ENCODE peak calls at places on chromosome 18, in six cellular contexts. D, Y, U, B, M and E are unnamed samples.

GRCh38 chr18:77548790-77549420 is 299.3 kb downstream of the GALR1 start:
- DNase-seq in D (no peak), Y (no peak), U (no peak), B (no peak), M (no peak), E (no peak)

GRCh38 chr18:8960740-8961657 is 141.5 kb upstream of the NDUFV2 start:
- DNase-seq in D (no peak), Y (peak; percentile 85), U (no peak), B (peak; percentile 77), M (peak; percentile 74), E (no peak)

GRCh38 chr18:78636260-78636659 is 343.4 kb upstream of the SALL3 start:
- DNase-seq in D (no peak), Y (no peak), U (no peak), B (no peak), M (no peak), E (no peak)

GRCh38 chr18:1680108-1680507 is 775.4 kb downstream of the ADCYAP1 start:
- DNase-seq in D (no peak), Y (no peak), U (no peak), B (no peak), M (no peak), E (no peak)

GRCh38 chr18:26792661-26793060 is 72.8 kb downstream of the AQP4 start:
- DNase-seq in D (no peak), Y (no peak), U (no peak), B (peak; percentile 92), M (no peak), E (no peak)

GRCh38 chr18:27860701-27861107 is 316.2 kb downstream of the CDH2 start:
- DNase-seq in D (no peak), Y (peak; percentile 1), U (no peak), B (peak; percentile 18), M (peak; percentile 65), E (no peak)

GRCh38 chr18:8657873-8658521 is 47.4 kb upstream of the MTCL1 start:
- DNase-seq in D (no peak), Y (no peak), U (no peak), B (peak; percentile 37), M (peak; percentile 53), E (no peak)

GRCh38 chr18:51287818-51288508 is 90.5 kb upstream of the MEX3C start:
- DNase-seq in D (no peak), Y (no peak), U (no peak), B (no peak), M (no peak), E (no peak)

GRCh38 chr18:34911081-34911480 is 130.1 kb upstream of the MAPRE2 start:
- DNase-seq in D (no peak), Y (no peak), U (no peak), B (no peak), M (no peak), E (no peak)

GRCh38 chr18:7157760-7158159 is 40.2 kb upstream of the LAMA1 start:
- DNase-seq in D (no peak), Y (no peak), U (no peak), B (no peak), M (no peak), E (no peak)

GRCh38 chr18:10421859-10422258 is 32.6 kb upstream of the APCDD1 start:
- DNase-seq in D (no peak), Y (peak; percentile 70), U (no peak), B (peak; percentile 62), M (peak; percentile 84), E (no peak)

GRCh38 chr18:62814114-62814759 is 98.9 kb downstream of the PHLPP1 start:
- DNase-seq in D (no peak), Y (no peak), U (no peak), B (peak; percentile 25), M (peak; percentile 12), E (no peak)

GRCh38 chr18:42442661-42443060 is 487.6 kb downstream of the PIK3C3 start:
- DNase-seq in D (no peak), Y (peak; percentile 2), U (no peak), B (peak; percentile 67), M (no peak), E (no peak)

GRCh38 chr18:55735199-55735855 is 147.3 kb upstream of the TCF4 start:
- DNase-seq in D (no peak), Y (no peak), U (no peak), B (no peak), M (no peak), E (no peak)

GRCh38 chr18:31041346-31042067 is 1.0 kb downstream of the DSC3 start:
- DNase-seq in D (peak; percentile 16), Y (no peak), U (no peak), B (no peak), M (no peak), E (peak; percentile 23)

GRCh38 chr18:31049189-31049588 is 6.6 kb upstream of the DSC3 start:
- DNase-seq in D (no peak), Y (no peak), U (no peak), B (no peak), M (no peak), E (no peak)

GRCh38 chr18:3815991-3816390 is 366.0 kb downstream of the TGIF1 start:
- DNase-seq in D (no peak), Y (no peak), U (no peak), B (no peak), M (no peak), E (no peak)

GRCh38 chr18:22609642-22610041 is 191.9 kb upstream of the CTAGE1 start:
- DNase-seq in D (no peak), Y (peak; percentile 33), U (peak; percentile 50), B (peak; percentile 52), M (peak; percentile 9), E (no peak)

GRCh38 chr18:1653873-1654272 is 749.2 kb downstream of the ADCYAP1 start:
- DNase-seq in D (no peak), Y (no peak), U (no peak), B (no peak), M (no peak), E (no peak)

GRCh38 chr18:2147866-2148265 is 423.4 kb downstream of the METTL4 start:
- DNase-seq in D (no peak), Y (peak; percentile 80), U (no peak), B (peak; percentile 95), M (peak; percentile 68), E (no peak)

GRCh38 chr18:374735-375168 is 106.9 kb upstream of the THOC1 start:
- DNase-seq in D (no peak), Y (peak; percentile 63), U (peak; percentile 71), B (no peak), M (peak; percentile 80), E (no peak)

GRCh38 chr18:80175451-80176235 is 66.6 kb downstream of the ADNP2 start:
- DNase-seq in D (no peak), Y (no peak), U (no peak), B (no peak), M (no peak), E (no peak)

GRCh38 chr18:21112543-21113105 is 1.0 kb upstream of the ROCK1 start:
- DNase-seq in D (no peak), Y (peak; percentile 43), U (no peak), B (peak; percentile 31), M (peak; percentile 19), E (no peak)

GRCh38 chr18:7924616-7925015 is 357.5 kb downstream of the PTPRM start:
- DNase-seq in D (no peak), Y (no peak), U (no peak), B (no peak), M (no peak), E (no peak)

GRCh38 chr18:62937065-62937464 is 221.7 kb downstream of the PHLPP1 start:
- DNase-seq in D (no peak), Y (peak; percentile 63), U (no peak), B (peak; percentile 49), M (peak; percentile 63), E (no peak)

GRCh38 chr18:8116346-8117007 is 492.8 kb upstream of the RAB12 start:
- DNase-seq in D (no peak), Y (peak; percentile 93), U (no peak), B (peak; percentile 36), M (peak; percentile 58), E (no peak)

GRCh38 chr18:31042068-31042390 is 513 bp downstream of the DSC3 start:
- DNase-seq in D (peak; percentile 18), Y (no peak), U (no peak), B (no peak), M (no peak), E (no peak)

GRCh38 chr18:62523631-62524442 is 1.0 kb downstream of the ZCCHC2 start:
- DNase-seq in D (peak; percentile 37), Y (peak; percentile 45), U (peak; percentile 61), B (peak; percentile 42), M (peak; percentile 43), E (no peak)

GRCh38 chr18:35174093-35174731 is 66.6 kb upstream of the ZNF397 start:
- DNase-seq in D (no peak), Y (no peak), U (no peak), B (no peak), M (no peak), E (no peak)

GRCh38 chr18:58228176-58228575 is 184.2 kb downstream of the NEDD4L start:
- DNase-seq in D (no peak), Y (no peak), U (no peak), B (no peak), M (no peak), E (no peak)

GRCh38 chr18:10419420-10420103 is 34.9 kb upstream of the APCDD1 start:
- DNase-seq in D (no peak), Y (peak; percentile 48), U (no peak), B (peak; percentile 19), M (peak; percentile 33), E (no peak)

GRCh38 chr18:48896875-48897511 is 53.8 kb downstream of the SMAD7 start:
- DNase-seq in D (no peak), Y (peak; percentile 67), U (peak; percentile 68), B (peak; percentile 30), M (peak; percentile 21), E (peak; percentile 73)
- TF ChIP-seq CTCF in D (no peak), Y (no peak), U (no peak), B (no peak), M (no peak), E (peak; percentile 39)

GRCh38 chr18:13287372-13287771 is 68.8 kb downstream of the LDLRAD4 start:
- DNase-seq in D (no peak), Y (no peak), U (no peak), B (no peak), M (no peak), E (no peak)
- TF ChIP-seq CTCF in D (no peak), Y (no peak), U (no peak), B (no peak), M (no peak), E (no peak)

DNA sequence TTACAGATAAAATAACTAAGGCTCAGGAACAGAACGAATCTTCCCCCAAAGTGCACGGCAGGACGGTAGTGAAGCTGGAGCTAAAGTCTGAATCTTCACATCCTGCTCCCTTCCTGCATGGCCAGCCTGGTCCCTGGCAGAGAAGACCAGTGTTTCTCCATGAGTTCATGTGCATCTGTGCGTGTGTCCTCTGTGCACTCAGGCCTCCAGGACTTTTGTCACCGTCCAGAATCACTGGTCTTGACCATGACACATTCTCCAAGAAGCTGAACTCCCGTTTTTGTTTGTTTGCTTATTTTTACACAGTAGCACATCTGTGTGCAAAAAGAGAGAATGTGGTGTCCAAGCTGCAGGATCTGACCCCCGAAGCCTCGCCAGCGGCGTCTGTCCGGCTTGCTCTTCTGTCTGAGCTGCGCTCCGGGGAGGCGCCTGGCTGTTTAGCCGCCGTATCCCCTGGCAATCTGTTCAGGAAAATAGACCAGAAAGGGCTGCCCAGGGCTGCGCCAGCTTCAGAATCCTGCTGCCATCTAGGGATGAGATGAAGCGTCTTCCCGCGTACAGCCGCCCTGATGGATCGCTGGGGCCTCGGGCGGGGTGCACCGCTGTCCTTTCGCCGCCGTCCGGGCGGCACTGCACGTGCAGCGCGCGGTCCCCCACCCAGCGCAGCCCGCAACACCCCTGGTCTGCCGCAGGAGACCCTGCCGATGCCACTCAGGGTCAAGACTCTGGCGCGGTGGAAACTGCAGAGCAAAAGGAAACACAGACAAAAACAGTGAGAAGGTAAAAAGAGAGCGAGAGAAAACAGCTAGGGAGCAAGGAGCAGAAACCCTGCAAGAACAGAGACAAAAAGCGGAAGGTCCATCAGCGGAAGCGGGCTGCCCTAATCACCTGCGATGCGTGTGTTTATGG is 2113.6 kb upstream of the PIK3C3 start:
- DNase-seq in D (peak; percentile 59), Y (peak; percentile 78), U (peak; percentile 27), B (peak; percentile 39), M (peak; percentile 51), E (no peak)
- TF ChIP-seq CTCF in D (peak; percentile 61), Y (peak; percentile 47), U (no peak), B (peak; percentile 36), M (peak; percentile 51), E (no peak)

GRCh38 chr18:44685296-44685695 is 4.6 kb downstream of the SETBP1 start:
- DNase-seq in D (no peak), Y (no peak), U (no peak), B (no peak), M (no peak), E (no peak)
- TF ChIP-seq CTCF in D (no peak), Y (no peak), U (no peak), B (no peak), M (no peak), E (no peak)